ENCODE peak calls at places on chromosomes 11 and 22, in four cellular contexts. E is substantia nigra, I is posterior vena cava, T is AG09309. V is an unnamed sample.
A peak's percentile ranks its signal among the peaks of the same experiment; 100 is the strongest.

GRCh38 chr11:63764712-63765631 is 3.6 kb downstream of the ZFTA start:
- DNase-seq in E (no peak), I (peak; percentile 78), T (no peak), V (no peak)

GRCh38 chr11:27241316-27242122 is 121.5 kb downstream of the CCDC34 start:
- DNase-seq in E (no peak), I (no peak), T (peak; percentile 78), V (no peak)

GRCh38 chr11:65182258-65183170 is 786 bp downstream of the CAPN1 start:
- DNase-seq in E (no peak), I (no peak), T (no peak), V (no peak)

GRCh38 chr22:20434264-20434751 is 3.3 kb downstream of the SCARF2 start:
- DNase-seq in E (no peak), I (peak; percentile 56), T (no peak), V (no peak)

GRCh38 chr11:69270929-69271328 is 23.0 kb upstream of the MYEOV start:
- DNase-seq in E (no peak), I (no peak), T (no peak), V (no peak)

GRCh38 chr11:1779806-1780699 is 16.3 kb upstream of the CTSD start:
- DNase-seq in E (no peak), I (peak; percentile 66), T (no peak), V (no peak)

GRCh38 chr22:30568137-30568805 is 6.2 kb downstream of the GAL3ST1 start:
- DNase-seq in E (no peak), I (no peak), T (no peak), V (no peak)

GRCh38 chr11:68956142-68956541 is 24.6 kb downstream of the MRGPRD start:
- DNase-seq in E (no peak), I (no peak), T (no peak), V (no peak)

GRCh38 chr11:24093410-24093809 is 403.4 kb upstream of the LUZP2 start:
- DNase-seq in E (no peak), I (no peak), T (no peak), V (peak; percentile 1)

GRCh38 chr11:106077609-106078517 is at the start of gene AASDHPPT:
- DNase-seq in E (peak; percentile 62), I (no peak), T (no peak), V (no peak)

GRCh38 chr11:68954970-68955958 is 25.5 kb downstream of the MRGPRD start:
- DNase-seq in E (no peak), I (peak; percentile 89), T (no peak), V (no peak)

GRCh38 chr22:17781319-17782031 is 7.2 kb upstream of the BID start:
- DNase-seq in E (no peak), I (no peak), T (peak; percentile 66), V (peak; percentile 62)

GRCh38 chr11:116557261-116557660 is 215.5 kb downstream of the BUD13 start:
- DNase-seq in E (no peak), I (no peak), T (no peak), V (no peak)

GRCh38 chr11:93330446-93330984 is at the start of gene DEUP1:
- DNase-seq in E (peak; percentile 4), I (peak; percentile 81), T (no peak), V (no peak)

GRCh38 chr22:24134090-24134846 is 47.0 kb upstream of the SUSD2 start:
- DNase-seq in E (peak; percentile 60), I (peak; percentile 88), T (no peak), V (no peak)

V was measured in AG09319.